ENCODE peak calls at places on chromosomes 13 and 19, in eight cellular contexts. G, C, O, D, N, Y, P and H are unnamed samples.

GRCh38 chr19:6890938-6891337 is 3.6 kb downstream of the ADGRE1 start:
- DNase-seq in N (no peak), P (no peak), G (no peak), Y (no peak), O (no peak), D (no peak), C (no peak), H (no peak)

GRCh38 chr13:30785146-30785845 is 50.0 kb downstream of the ALOX5AP start:
- DNase-seq in P (no peak), G (no peak), N (no peak), C (peak), Y (no peak), D (no peak), O (no peak), H (no peak)

GRCh38 chr13:46087481-46087880 is 17.4 kb downstream of the CPB2 start:
- DNase-seq in Y (no peak), C (no peak), D (no peak), P (no peak), G (no peak), O (no peak), N (no peak), H (no peak)

GRCh38 chr19:19432732-19433131 is 27.3 kb downstream of the GATAD2A start:
- DNase-seq in D (no peak), Y (no peak), O (no peak), C (no peak), G (no peak), N (no peak), P (no peak), H (no peak)

GRCh38 chr19:6579450-6580178 is 11.3 kb downstream of the CD70 start:
- DNase-seq in C (no peak), D (no peak), N (no peak), Y (no peak), O (no peak), G (no peak), P (no peak), H (no peak)

GRCh38 chr13:98275711-98276171 is 98.7 kb upstream of the RNF113B start:
- DNase-seq in D (no peak), O (no peak), G (no peak), Y (no peak), N (no peak), C (no peak), P (no peak), H (no peak)

GRCh38 chr19:29587518-29587986 is 18.5 kb upstream of the POP4 start:
- DNase-seq in O (no peak), P (no peak), D (no peak), C (peak), G (no peak), Y (no peak), N (peak), H (no peak)

GRCh38 chr13:108369412-108369811 is 99.9 kb downstream of the TNFSF13B start:
- DNase-seq in P (no peak), D (no peak), N (no peak), Y (no peak), C (no peak), O (no peak), G (no peak), H (no peak)

GRCh38 chr13:30526612-30527217 is 61.0 kb upstream of the HMGB1 start:
- DNase-seq in C (no peak), P (no peak), O (no peak), N (no peak), Y (no peak), D (no peak), G (peak), H (peak)

GRCh38 chr19:38596057-38596981 is 21.4 kb downstream of the MAP4K1 start:
- DNase-seq in D (peak), G (peak), O (no peak), P (no peak), Y (peak), N (peak), C (peak), H (peak)

GRCh38 chr13:43663474-43664090 is 123.2 kb downstream of the ENOX1 start:
- DNase-seq in N (no peak), Y (no peak), D (no peak), P (no peak), G (no peak), O (no peak), C (no peak), H (no peak)

GRCh38 chr19:43337737-43338136 is 15.7 kb upstream of the CD177 start:
- DNase-seq in Y (no peak), O (no peak), G (no peak), C (no peak), P (no peak), N (peak), D (no peak), H (no peak)

GRCh38 chr19:55670280-55671053 is 4.6 kb upstream of the EPN1 start:
- DNase-seq in D (no peak), P (peak), O (no peak), N (no peak), C (peak), Y (no peak), G (no peak), H (no peak)

GRCh38 chr19:38111898-38112297 is 112.1 kb downstream of the DPF1 start:
- DNase-seq in P (no peak), Y (no peak), G (no peak), C (no peak), O (no peak), N (no peak), D (no peak), H (no peak)

GRCh38 chr13:50512602-50513527 is 330.6 kb downstream of the DLEU7 start:
- DNase-seq in P (peak), N (peak), D (peak), Y (no peak), G (no peak), O (peak), C (peak), H (no peak)

GRCh38 chr13:65830411-65831172 is 1399.5 kb downstream of the PCDH9 start:
- DNase-seq in Y (no peak), G (no peak), P (no peak), N (no peak), O (no peak), C (no peak), D (no peak), H (no peak)

GRCh38 chr13:95924389-95924994 is 128.7 kb downstream of the UGGT2 start:
- DNase-seq in Y (peak), P (peak), G (peak), D (no peak), O (no peak), C (no peak), N (no peak), H (no peak)

DNA sequence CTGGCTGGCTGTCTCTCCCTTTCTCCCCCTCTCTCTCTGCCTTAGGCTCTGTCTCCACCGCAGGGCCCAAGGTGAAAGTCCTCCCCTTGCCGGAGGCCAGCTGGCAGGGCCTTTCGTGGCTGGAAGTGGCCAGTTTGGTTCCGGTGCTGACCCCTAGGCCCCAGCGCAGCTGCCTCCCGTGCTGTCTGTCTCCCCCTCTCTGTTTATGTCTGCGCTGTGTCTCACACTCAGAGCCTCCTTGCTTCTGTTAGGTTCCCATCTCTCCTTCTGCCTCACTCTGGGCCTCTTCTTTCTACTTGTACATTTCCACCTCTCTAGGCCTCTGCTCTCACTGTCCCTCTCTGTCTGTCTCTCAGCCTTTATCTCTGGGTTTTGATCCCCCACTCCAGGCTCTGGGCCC is 13.1 kb downstream of the CCDC97 start:
- DNase-seq in G (no peak), P (no peak), O (no peak), Y (no peak), C (no peak), N (no peak), D (no peak), H (no peak)
- TF ChIP-seq POLR2AphosphoS5 in G (no peak), P (no peak), O (no peak), Y (no peak), C (no peak), N (no peak), D (no peak), H (no peak)

GRCh38 chr19:51904331-51905165 is at the start of gene ZNF649:
- DNase-seq in P (peak), O (peak), C (peak), G (peak), Y (peak), N (peak), D (peak), H (peak)
- TF ChIP-seq POLR2AphosphoS5 in P (peak), O (peak), C (peak), G (peak), Y (peak), N (peak), D (peak), H (peak)

GRCh38 chr13:60078226-60078625 is 85.5 kb downstream of the DIAPH3 start:
- DNase-seq in Y (no peak), P (no peak), D (no peak), N (no peak), G (no peak), C (no peak), O (no peak), H (no peak)

DNA sequence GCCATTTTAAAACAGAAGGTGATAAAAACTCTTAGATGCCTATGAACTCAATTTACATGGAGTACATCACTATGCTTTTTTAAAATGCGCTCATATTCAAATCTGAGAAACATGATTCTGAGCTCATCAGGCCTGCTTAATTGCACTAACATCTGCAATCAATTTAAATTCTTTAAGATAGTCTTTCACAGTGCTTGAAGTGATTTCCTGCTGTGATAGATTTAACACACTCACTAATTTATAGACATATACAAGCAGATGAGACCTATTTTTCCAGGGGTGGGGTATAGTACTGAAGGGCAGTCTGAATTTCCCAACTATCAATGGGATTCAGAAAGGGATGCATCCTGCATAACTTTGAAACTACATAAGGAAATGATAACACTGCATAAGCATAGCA is 82.9 kb downstream of the DIAPH3 start:
- DNase-seq in C (no peak), P (no peak), N (no peak), O (no peak), Y (no peak), D (no peak), G (no peak), H (no peak)
- TF ChIP-seq POLR2AphosphoS5 in C (no peak), P (no peak), N (no peak), O (no peak), Y (no peak), D (no peak), G (no peak), H (no peak)

GRCh38 chr19:36378625-36379509 is at the start of gene ZFP14:
- DNase-seq in P (peak), C (peak), D (peak), G (peak), N (peak), Y (peak), O (peak), H (peak)
- TF ChIP-seq POLR2AphosphoS5 in P (no peak), C (peak), D (peak), G (peak), N (peak), Y (peak), O (no peak), H (peak)

GRCh38 chr19:32351807-32352630 is 6.6 kb downstream of the ZNF507 start:
- DNase-seq in N (no peak), C (no peak), O (no peak), D (no peak), P (peak), G (no peak), Y (no peak), H (no peak)
- TF ChIP-seq POLR2AphosphoS5 in N (no peak), C (no peak), O (no peak), D (no peak), P (no peak), G (no peak), Y (no peak), H (no peak)

GRCh38 chr19:44752816-44753618 is 4.5 kb downstream of the BCL3 start:
- DNase-seq in O (peak), Y (peak), D (peak), N (peak), G (peak), P (peak), C (peak), H (peak)
- TF ChIP-seq POLR2AphosphoS5 in O (peak), Y (peak), D (peak), N (peak), G (no peak), P (peak), C (peak), H (peak)